ENCODE peak calls at places on chromosomes 16 and 17, in six cellular contexts. One of them, this sample, is unnamed.

GRCh38 chr17:72414967-72415853 is 294.4 kb downstream of the SOX9 start:
- DNase-seq in left lung: no peak
- DNase-seq in T-cell: no peak
- DNase-seq in HTR-8/SVneo: no peak
- DNase-seq in cardiac muscle cell: no peak
- DNase-seq in adrenal gland: no peak
- DNase-seq in this sample: no peak

GRCh38 chr17:7383742-7384488 is 3.0 kb downstream of the TNK1 start:
- DNase-seq in left lung: no peak
- DNase-seq in T-cell: peak
- DNase-seq in HTR-8/SVneo: peak
- DNase-seq in cardiac muscle cell: peak
- DNase-seq in adrenal gland: peak
- DNase-seq in this sample: peak

GRCh38 chr16:13331918-13332317 is 430.5 kb downstream of the SHISA9 start:
- DNase-seq in left lung: no peak
- DNase-seq in T-cell: no peak
- DNase-seq in HTR-8/SVneo: no peak
- DNase-seq in cardiac muscle cell: no peak
- DNase-seq in adrenal gland: no peak
- DNase-seq in this sample: no peak

GRCh38 chr16:47574091-47575054 is 113.2 kb downstream of the PHKB start:
- DNase-seq in left lung: no peak
- DNase-seq in T-cell: no peak
- DNase-seq in HTR-8/SVneo: no peak
- DNase-seq in cardiac muscle cell: peak
- DNase-seq in adrenal gland: no peak
- DNase-seq in this sample: peak

GRCh38 chr17:82315703-82316358 is 1.6 kb downstream of the CD7 start:
- DNase-seq in left lung: no peak
- DNase-seq in T-cell: peak
- DNase-seq in HTR-8/SVneo: no peak
- DNase-seq in cardiac muscle cell: no peak
- DNase-seq in adrenal gland: no peak
- DNase-seq in this sample: no peak

GRCh38 chr17:81434079-81434478 is 38.8 kb downstream of the BAHCC1 start:
- DNase-seq in left lung: no peak
- DNase-seq in T-cell: no peak
- DNase-seq in HTR-8/SVneo: peak
- DNase-seq in cardiac muscle cell: peak
- DNase-seq in adrenal gland: no peak
- DNase-seq in this sample: peak

GRCh38 chr17:15914400-15915165 is 30.3 kb upstream of the ADORA2B start:
- DNase-seq in left lung: no peak
- DNase-seq in T-cell: no peak
- DNase-seq in HTR-8/SVneo: no peak
- DNase-seq in cardiac muscle cell: peak
- DNase-seq in adrenal gland: no peak
- DNase-seq in this sample: peak

GRCh38 chr17:80175411-80175810 is 5.6 kb downstream of the CARD14 start:
- DNase-seq in left lung: no peak
- DNase-seq in T-cell: no peak
- DNase-seq in HTR-8/SVneo: no peak
- DNase-seq in cardiac muscle cell: peak
- DNase-seq in adrenal gland: no peak
- DNase-seq in this sample: peak

GRCh38 chr16:88816736-88817535 is 5.2 kb upstream of the APRT start:
- DNase-seq in left lung: no peak
- DNase-seq in T-cell: no peak
- DNase-seq in HTR-8/SVneo: no peak
- DNase-seq in cardiac muscle cell: no peak
- DNase-seq in adrenal gland: no peak
- DNase-seq in this sample: no peak

GRCh38 chr17:56742601-56743000 is 91.1 kb downstream of the C17orf67 start:
- DNase-seq in left lung: no peak
- DNase-seq in T-cell: no peak
- DNase-seq in HTR-8/SVneo: no peak
- DNase-seq in cardiac muscle cell: no peak
- DNase-seq in adrenal gland: no peak
- DNase-seq in this sample: no peak

GRCh38 chr16:84180519-84181140 is 6.2 kb downstream of the TAF1C start:
- DNase-seq in left lung: no peak
- DNase-seq in T-cell: no peak
- DNase-seq in HTR-8/SVneo: no peak
- DNase-seq in cardiac muscle cell: no peak
- DNase-seq in adrenal gland: no peak
- DNase-seq in this sample: no peak

GRCh38 chr16:58409316-58409973 is 17.2 kb downstream of the GINS3 start:
- DNase-seq in left lung: no peak
- DNase-seq in T-cell: no peak
- DNase-seq in HTR-8/SVneo: no peak
- DNase-seq in cardiac muscle cell: peak
- DNase-seq in adrenal gland: peak
- DNase-seq in this sample: peak

This sample was measured in Daoy.